ENCODE peak calls at places on chromosomes 2 and 18, in four cellular contexts. C is KG1, T is EH, F is A549. Y is an unnamed sample.

GRCh38 chr2:27221166-27221565 is 4.0 kb downstream of the CAD start:
- DNase-seq in C (no peak), T (no peak), F (no peak), Y (no peak)

GRCh38 chr2:84938194-84938879 is 32.6 kb upstream of the KCMF1 start:
- DNase-seq in C (no peak), T (peak), F (no peak), Y (no peak)

GRCh38 chr2:95685513-95685912 is 93.7 kb downstream of the TRIM43 start:
- DNase-seq in C (no peak), T (no peak), F (no peak), Y (no peak)

GRCh38 chr18:47882641-47883040 is 47.8 kb downstream of the SMAD2 start:
- DNase-seq in C (no peak), T (peak), F (no peak), Y (no peak)

GRCh38 chr18:78967692-78968091 is 11.9 kb upstream of the SALL3 start:
- DNase-seq in C (no peak), T (no peak), F (no peak), Y (no peak)

GRCh38 chr2:45830322-45830721 is 178.8 kb downstream of the PRKCE start:
- DNase-seq in C (no peak), T (no peak), F (no peak), Y (no peak)

GRCh38 chr2:113285816-113286215 is 7.1 kb upstream of the PAX8 start:
- DNase-seq in C (no peak), T (no peak), F (no peak), Y (no peak)

GRCh38 chr2:106147159-106147558 is 46.9 kb downstream of the UXS1 start:
- DNase-seq in C (no peak), T (peak), F (no peak), Y (no peak)